ENCODE peak calls at places on chromosome X, in ten cellular contexts. L is sigmoid colon, F is PC-3, K is fibroblast of mammary gland, W is prostate gland, R is tibial artery, E is pancreas, B is breast epithelium, P is psoas muscle, C is fibroblast of the aortic adventitia. H is an unnamed sample.

GRCh38 chrX:32448320-32448719 is 763.0 kb downstream of the DMD start:
- DNase-seq in W (no peak), K (no peak), P (no peak), R (no peak), C (no peak), E (no peak), B (no peak), L (no peak), F (no peak), H (no peak)

GRCh38 chrX:1554469-1555210 is 17.7 kb upstream of the P2RY8 start:
- DNase-seq in K (no peak), F (no peak), L (peak), C (no peak), W (no peak), E (no peak), P (no peak), R (no peak), B (no peak), H (no peak)

GRCh38 chrX:6667048-6667768 is 132.3 kb upstream of the VCX3A start:
- DNase-seq in C (no peak), B (no peak), P (no peak), F (no peak), W (no peak), R (no peak), K (no peak), E (no peak), L (no peak), H (no peak)

GRCh38 chrX:16946361-16946964 is at the start of gene REPS2:
- DNase-seq in K (peak), W (peak), L (peak), R (peak), B (peak), F (peak), E (peak), C (peak), P (peak), H (peak)

GRCh38 chrX:130330146-130330545 is 9.6 kb upstream of the SLC25A14 start:
- DNase-seq in C (no peak), B (no peak), P (no peak), W (no peak), F (peak), K (no peak), R (no peak), L (no peak), E (no peak), H (no peak)

GRCh38 chrX:51148848-51149247 is 183.8 kb upstream of the NUDT10 start:
- DNase-seq in K (peak), L (no peak), R (no peak), C (no peak), E (no peak), F (peak), W (peak), P (no peak), B (no peak), H (no peak)

GRCh38 chrX:120560405-120560841 is 339 bp downstream of the CUL4B start:
- DNase-seq in F (peak), R (peak), E (peak), L (peak), C (peak), B (peak), W (peak), P (no peak), K (peak), H (no peak)

GRCh38 chrX:154369453-154370299 is 4.8 kb downstream of the FLNA start:
- DNase-seq in B (peak), E (peak), R (peak), K (peak), W (peak), P (peak), F (peak), C (peak), L (peak), H (peak)

GRCh38 chrX:65866146-65866545 is 173.7 kb downstream of the VSIG4 start:
- DNase-seq in R (no peak), B (no peak), E (no peak), W (no peak), C (no peak), K (no peak), P (no peak), L (no peak), F (no peak), H (no peak)

GRCh38 chrX:11899091-11899490 is 141.1 kb downstream of the MSL3 start:
- DNase-seq in F (peak), P (no peak), K (peak), B (no peak), L (no peak), E (no peak), W (no peak), C (peak), R (no peak), H (peak)

GRCh38 chrX:108312938-108313337 is 125.3 kb downstream of the COL4A6 start:
- DNase-seq in W (peak), C (peak), F (peak), P (peak), B (peak), R (no peak), L (no peak), E (no peak), K (peak), H (peak)

GRCh38 chrX:9356846-9357245 is 108.0 kb upstream of the TBL1X start:
- DNase-seq in B (no peak), R (no peak), P (no peak), C (no peak), K (peak), E (no peak), W (no peak), L (no peak), F (peak), H (no peak)

GRCh38 chrX:15451913-15452312 is 41.2 kb downstream of the PIR start:
- DNase-seq in W (peak), L (peak), F (no peak), C (peak), P (peak), K (peak), R (peak), E (no peak), B (no peak), H (no peak)

GRCh38 chrX:105461013-105461412 is 240.5 kb upstream of the TEX13A start:
- DNase-seq in K (peak), L (no peak), C (no peak), F (peak), B (no peak), W (no peak), P (no peak), R (no peak), E (no peak), H (no peak)

GRCh38 chrX:1462596-1463251 is 10.0 kb upstream of the ASMTL start:
- DNase-seq in R (peak), P (no peak), W (no peak), C (peak), F (peak), B (no peak), L (peak), E (no peak), K (peak), H (peak)

GRCh38 chrX:7019555-7019954 is 128.0 kb upstream of the STS start:
- DNase-seq in W (no peak), P (no peak), L (no peak), R (no peak), F (no peak), C (no peak), E (no peak), B (no peak), K (peak), H (no peak)

GRCh38 chrX:1427756-1428155 is 25.0 kb downstream of the ASMTL start:
- DNase-seq in P (no peak), B (no peak), F (no peak), L (peak), K (no peak), C (no peak), R (no peak), E (no peak), W (no peak), H (no peak)

GRCh38 chrX:155577682-155578081 is 35.1 kb downstream of the TMLHE start:
- DNase-seq in R (no peak), P (no peak), E (no peak), C (no peak), L (no peak), W (no peak), F (no peak), K (no peak), B (no peak), H (no peak)

GRCh38 chrX:148500428-148501120 is at the start of gene AFF2:
- DNase-seq in C (peak), R (no peak), L (no peak), E (peak), F (no peak), K (peak), W (no peak), P (peak), B (no peak), H (peak)

DNA sequence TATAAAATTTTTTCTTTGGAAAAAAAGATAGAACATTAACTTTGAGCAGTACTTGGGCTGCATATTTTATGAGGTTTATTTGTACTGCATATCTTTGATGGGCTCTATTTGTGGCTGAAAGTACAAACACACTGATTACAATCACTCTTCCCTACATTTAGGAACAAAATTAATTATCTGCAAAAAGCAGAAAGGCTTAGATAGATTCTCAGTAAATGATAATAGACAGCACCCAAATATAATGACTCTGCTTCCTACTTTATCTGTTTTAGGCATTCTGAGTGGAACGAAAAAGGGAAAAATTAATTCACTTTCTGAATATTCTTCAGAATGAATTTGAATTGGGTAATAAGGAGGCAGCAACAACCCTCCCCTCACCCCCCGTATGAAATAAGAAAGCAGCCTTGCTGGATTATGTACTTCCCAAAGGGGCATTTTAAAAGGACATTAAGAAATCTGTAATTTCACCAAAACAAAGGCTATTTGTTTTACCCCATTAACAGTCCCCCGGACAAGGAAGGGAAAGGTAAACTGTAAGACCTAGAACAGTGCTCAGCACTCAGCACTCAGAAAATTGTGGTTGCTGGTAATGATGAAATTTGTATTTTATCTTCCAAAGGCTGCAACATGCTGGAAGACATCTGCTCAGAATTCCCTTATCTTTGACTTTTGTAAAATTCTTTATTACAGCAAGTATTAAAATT is 242.6 kb downstream of the GPC3 start:
- DNase-seq in W (no peak), F (no peak), E (no peak), R (no peak), P (no peak), L (no peak), K (no peak), C (no peak), B (no peak), H (no peak)
- H3K4me3 ChIP-seq in W (no peak), F (no peak), E (no peak), R (no peak), P (no peak), L (no peak), K (no peak), C (no peak), B (no peak), H (no peak)

DNA sequence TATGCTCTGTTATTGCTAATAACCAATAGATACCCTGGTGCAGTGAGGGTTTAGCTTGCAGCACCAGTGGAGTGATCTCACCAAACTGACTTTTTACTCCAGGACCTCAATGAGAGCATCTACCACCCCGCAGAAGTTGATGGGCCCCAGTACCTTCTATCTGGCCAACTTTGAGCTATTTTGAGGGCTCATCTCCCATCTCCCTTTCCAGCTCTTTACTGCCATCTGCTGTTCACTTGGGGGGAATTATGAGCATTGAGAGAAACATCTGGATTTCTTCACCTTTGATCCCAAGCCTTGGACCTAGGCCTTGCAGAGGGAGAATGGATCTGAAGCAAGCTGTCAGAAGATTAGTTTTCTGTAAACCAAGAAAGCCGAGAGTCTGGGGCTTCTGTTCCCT is 143.6 kb downstream of the TMEM164 start:
- DNase-seq in E (no peak), B (no peak), R (peak), C (peak), L (no peak), P (no peak), K (peak), W (peak), F (peak), H (peak)
- TF ChIP-seq CTCF in E (peak), B (peak), R (peak), C (peak), L (peak), P (peak), K (peak), W (peak), F (peak), H (peak)

DNA sequence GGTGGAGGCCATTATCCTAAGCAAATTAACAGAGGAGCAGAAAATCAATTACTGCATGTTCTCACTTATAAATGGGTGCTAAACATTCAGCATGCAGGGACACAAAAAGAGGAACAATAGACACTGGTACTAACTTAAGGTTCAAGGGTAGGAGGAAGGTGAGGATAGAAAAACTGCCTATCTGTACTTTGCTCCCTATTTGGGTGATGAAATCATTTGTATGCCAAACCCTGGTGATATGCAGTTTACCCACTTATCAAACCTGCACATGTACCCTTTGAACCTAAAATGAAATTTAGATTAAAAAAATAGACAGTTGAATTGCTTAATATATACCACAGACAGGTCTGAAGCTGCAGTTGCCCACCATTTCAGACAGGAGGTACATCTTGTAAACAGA is 143.3 kb upstream of the KLHL4 start:
- DNase-seq in B (no peak), F (no peak), W (no peak), P (no peak), L (no peak), E (no peak), K (no peak), R (no peak), C (no peak), H (no peak)
- H3K4me3 ChIP-seq in B (no peak), F (no peak), W (no peak), P (no peak), L (no peak), E (no peak), K (no peak), R (no peak), C (no peak), H (no peak)

GRCh38 chrX:13099121-13099520 is 54.7 kb upstream of the FAM9C start:
- DNase-seq in F (peak), R (no peak), B (no peak), E (no peak), W (no peak), P (no peak), C (no peak), L (no peak), K (no peak), H (no peak)
- TF ChIP-seq CTCF in F (no peak), R (no peak), B (no peak), E (no peak), W (no peak), P (no peak), C (no peak), L (no peak), K (no peak), H (no peak)